ENCODE peak calls at places on chromosomes 7 and 10, in six cellular contexts. O is heart left ventricle, I is ovary, X is cardiac muscle cell, C is mammary epithelial cell, D is pancreas. B is an unnamed sample.
A peak's percentile ranks its signal among the peaks of the same experiment; 100 is the strongest.

GRCh38 chr7:43618073-43618472 is 35.2 kb downstream of the STK17A start:
- DNase-seq in D (no peak), O (no peak), X (no peak), C (no peak), I (no peak), B (no peak)

GRCh38 chr10:51743146-51743545 is 43.8 kb upstream of the CSTF2T start:
- DNase-seq in I (no peak), X (peak; percentile 18), D (no peak), C (no peak), O (no peak), B (no peak)

GRCh38 chr10:113550365-113550764 is 2.5 kb upstream of the HABP2 start:
- DNase-seq in O (no peak), X (peak; percentile 21), I (no peak), C (peak; percentile 51), D (no peak), B (no peak)

GRCh38 chr7:137475966-137476365 is 132.4 kb upstream of the PTN start:
- DNase-seq in O (no peak), D (no peak), C (peak; percentile 78), I (no peak), X (no peak), B (no peak)

GRCh38 chr7:106012935-106013439 is 49.9 kb downstream of the CDHR3 start:
- DNase-seq in C (no peak), D (no peak), I (no peak), O (no peak), X (peak; percentile 83), B (peak; percentile 85)

GRCh38 chr10:28640551-28640950 is 36.8 kb upstream of the BAMBI start:
- DNase-seq in C (no peak), D (no peak), X (no peak), O (no peak), I (no peak), B (no peak)

GRCh38 chr7:10708447-10708846 is 265.2 kb upstream of the PHF14 start:
- DNase-seq in I (no peak), C (no peak), D (no peak), O (no peak), X (no peak), B (no peak)

GRCh38 chr10:32318476-32318896 is 28.5 kb downstream of the EPC1 start:
- DNase-seq in D (no peak), O (no peak), X (no peak), I (no peak), C (no peak), B (no peak)

GRCh38 chr7:32256811-32257210 is 186.6 kb upstream of the PDE1C start:
- DNase-seq in C (no peak), O (no peak), D (no peak), I (no peak), X (no peak), B (no peak)

GRCh38 chr10:10361486-10361885 is 656.2 kb upstream of the CELF2 start:
- DNase-seq in O (no peak), I (no peak), C (no peak), D (no peak), X (no peak), B (no peak)

GRCh38 chr10:10359263-10359662 is 658.4 kb upstream of the CELF2 start:
- DNase-seq in C (no peak), X (no peak), D (no peak), I (no peak), O (no peak), B (no peak)

GRCh38 chr10:10363217-10363616 is 654.5 kb upstream of the CELF2 start:
- DNase-seq in X (no peak), O (no peak), I (no peak), C (no peak), D (no peak), B (no peak)

GRCh38 chr10:10364916-10365315 is 652.8 kb upstream of the CELF2 start:
- DNase-seq in I (no peak), D (no peak), C (no peak), X (no peak), O (no peak), B (no peak)

DNA sequence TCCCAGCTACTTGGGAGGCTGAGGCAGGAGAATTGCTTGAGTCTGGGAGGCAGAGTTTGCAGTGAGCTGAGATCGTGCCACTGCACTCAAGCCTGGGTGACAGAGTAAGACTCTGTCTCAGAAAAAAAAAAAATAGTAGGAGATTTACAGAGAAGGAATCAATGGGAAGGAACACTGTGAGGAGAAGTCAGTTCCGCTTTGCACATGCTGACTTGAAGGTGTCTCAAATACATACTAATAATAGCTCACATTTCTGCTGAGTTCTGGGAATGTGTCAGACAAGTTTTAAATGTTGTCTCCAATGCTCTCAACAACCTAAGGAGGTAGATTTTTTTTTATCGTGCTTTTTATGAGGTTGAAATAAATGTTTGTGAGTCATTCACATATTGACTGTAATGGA is 654.9 kb upstream of the CELF2 start:
- DNase-seq in I (no peak), C (no peak), X (no peak), O (no peak), D (no peak), B (no peak)
- H3K9me3 ChIP-seq in I (no peaks in the 10 kb centered on the region), C (peaks cover 6% of the 10 kb centered on the region), X (no peaks in the 10 kb centered on the region), O (no peaks in the 10 kb centered on the region), D (no peaks in the 10 kb centered on the region), B (no peaks in the 10 kb centered on the region)

GRCh38 chr10:100009283-100009792 is 409 bp downstream of the DNMBP start:
- DNase-seq in I (no peak), D (peak; percentile 86), O (peak; percentile 25), X (no peak), C (peak; percentile 41), B (no peak)

GRCh38 chr10:100008142-100008522 is 1.6 kb downstream of the DNMBP start:
- DNase-seq in D (no peak), O (no peak), X (peak; percentile 61), C (peak; percentile 35), I (no peak), B (no peak)

GRCh38 chr10:100007239-100008141 is 2.3 kb downstream of the DNMBP start:
- DNase-seq in X (no peak), O (no peak), D (no peak), C (no peak), I (no peak), B (no peak)

GRCh38 chr10:100008708-100009282 is 952 bp downstream of the DNMBP start:
- DNase-seq in O (no peak), D (no peak), C (no peak), I (no peak), X (no peak), B (no peak)

GRCh38 chr10:100009793-100010676 is at the start of gene DNMBP:
- DNase-seq in C (peak; percentile 75), X (peak; percentile 88), D (peak; percentile 92), O (peak; percentile 89), I (peak; percentile 90), B (no peak)
- TF ChIP-seq CTCF in C (peak; percentile 9), X (peak; percentile 43), D (peak; percentile 34), O (peak; percentile 61), I (no peak), B (no peak)

GRCh38 chr7:16998481-16999051 is 116.8 kb upstream of the AGR3 start:
- DNase-seq in X (no peak), C (no peak), D (no peak), O (no peak), I (no peak), B (no peak)

GRCh38 chr7:16991551-16991950 is 109.8 kb upstream of the AGR3 start:
- DNase-seq in O (no peak), I (no peak), X (no peak), D (no peak), C (no peak), B (no peak)

GRCh38 chr7:16989883-16990413 is 108.2 kb upstream of the AGR3 start:
- DNase-seq in O (peak; percentile 29), I (no peak), X (peak; percentile 96), D (no peak), C (peak; percentile 94), B (peak; percentile 61)

DNA sequence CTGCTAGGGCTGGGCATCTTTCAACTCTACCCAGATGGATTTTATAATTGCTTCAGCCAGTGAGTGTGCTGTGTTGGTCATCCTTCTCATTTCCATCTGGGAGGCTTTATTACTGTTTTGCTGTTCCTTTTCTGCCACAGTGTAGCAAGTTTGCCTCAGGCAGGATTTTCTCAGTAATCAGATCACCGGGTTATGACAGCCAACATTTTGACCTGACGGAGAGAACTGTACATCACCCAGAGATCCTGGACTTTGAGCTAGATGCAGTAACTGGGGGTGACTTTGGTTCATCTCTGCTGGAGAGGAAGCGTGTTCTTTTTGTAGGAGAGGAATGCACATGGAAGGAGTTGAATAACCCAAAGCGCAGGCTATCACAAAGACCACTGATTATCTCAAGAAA is 111.8 kb upstream of the AGR3 start:
- DNase-seq in I (no peak), O (no peak), C (no peak), D (no peak), X (no peak), B (no peak)
- H3K27me3 ChIP-seq in I (no peaks in the 10 kb centered on the region), O (no peaks in the 10 kb centered on the region), C (no peaks in the 10 kb centered on the region), D (no peaks in the 10 kb centered on the region), X (no peaks in the 10 kb centered on the region), B (no peaks in the 10 kb centered on the region)

GRCh38 chr7:138556771-138557484 is 96.9 kb downstream of the TRIM24 start:
- DNase-seq in C (no peak), O (no peak), I (no peak), X (peak; percentile 21), D (no peak), B (no peak)
- H3K9me3 ChIP-seq in C (peaks cover 24% of the 10 kb centered on the region), O (peaks cover 36% of the 10 kb centered on the region), I (no peaks in the 10 kb centered on the region), X (no peaks in the 10 kb centered on the region), D (peaks cover 9% of the 10 kb centered on the region), B (peaks cover 22% of the 10 kb centered on the region)

GRCh38 chr10:86401588-86402282 is 35.1 kb upstream of the GRID1 start:
- DNase-seq in D (peak; percentile 76), I (peak; percentile 23), O (no peak), C (no peak), X (peak; percentile 23), B (no peak)

GRCh38 chr10:86402283-86402931 is 35.8 kb upstream of the GRID1 start:
- DNase-seq in C (no peak), O (no peak), D (no peak), X (peak; percentile 16), I (no peak), B (no peak)

GRCh38 chr10:86399514-86399878 is 32.9 kb upstream of the GRID1 start:
- DNase-seq in O (no peak), C (no peak), D (no peak), X (no peak), I (no peak), B (no peak)

GRCh38 chr10:86399879-86400704 is 33.5 kb upstream of the GRID1 start:
- DNase-seq in O (peak; percentile 93), X (peak; percentile 98), I (peak; percentile 88), D (peak; percentile 100), C (peak; percentile 95), B (peak; percentile 88)

GRCh38 chr10:86400705-86401587 is 34.4 kb upstream of the GRID1 start:
- DNase-seq in X (peak; percentile 42), I (peak; percentile 45), C (peak; percentile 25), O (peak; percentile 37), D (peak; percentile 84), B (no peak)
- TF ChIP-seq CTCF in X (peak; percentile 25), I (no peak), C (no peak), O (no peak), D (no peak), B (peak; percentile 27)

DNA sequence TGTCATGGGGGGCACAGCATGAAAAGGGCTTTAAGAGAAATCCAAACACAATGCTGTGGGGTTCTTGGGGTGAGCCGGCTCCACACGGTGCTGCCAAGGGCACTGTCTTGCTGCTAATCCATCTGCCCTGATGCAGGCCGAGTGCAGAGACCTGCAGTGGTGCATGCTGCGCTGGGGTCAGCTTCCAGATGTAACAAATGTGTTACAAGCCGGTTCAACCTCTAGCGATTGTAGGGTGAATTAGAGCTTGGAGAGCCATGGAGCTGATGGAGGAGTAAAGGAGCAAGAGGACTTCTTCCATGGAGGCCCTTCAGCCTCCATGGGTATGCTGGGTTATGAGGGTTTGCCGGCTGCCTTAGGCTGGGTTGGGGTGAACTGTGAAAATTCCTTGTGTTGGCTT is 402.3 kb downstream of the TYW1 start:
- DNase-seq in O (no peak), X (no peak), C (no peak), D (no peak), I (no peak), B (no peak)
- H3K27me3 ChIP-seq in O (no peaks in the 10 kb centered on the region), X (no peaks in the 10 kb centered on the region), C (no peaks in the 10 kb centered on the region), D (no peaks in the 10 kb centered on the region), I (no peaks in the 10 kb centered on the region), B (no peaks in the 10 kb centered on the region)

B was measured in AG04450.